ENCODE peak calls at places on chromosomes 4 and X, in four cellular contexts. One of them, this sample, is unnamed.

GRCh38 chrX:51440365-51440764 is 56.0 kb downstream of the NUDT11 start:
- DNase-seq in NCI-H2081: no peak
- DNase-seq in EL: no peak
- DNase-seq in GM03348: no peak
- DNase-seq in this sample: no peak

GRCh38 chrX:12554206-12554605 is 237.0 kb upstream of the PRPS2 start:
- DNase-seq in NCI-H2081: no peak
- DNase-seq in EL: no peak
- DNase-seq in GM03348: no peak
- DNase-seq in this sample: no peak

GRCh38 chr4:40170588-40170987 is 26.2 kb upstream of the RHOH start:
- DNase-seq in NCI-H2081: no peak
- DNase-seq in EL: no peak
- DNase-seq in GM03348: no peak
- DNase-seq in this sample: no peak

GRCh38 chrX:41621236-41621651 is 67.5 kb upstream of the GPR34 start:
- DNase-seq in NCI-H2081: no peak
- DNase-seq in EL: peak
- DNase-seq in GM03348: no peak
- DNase-seq in this sample: no peak

GRCh38 chrX:30308263-30309138 is 689 bp downstream of the NR0B1 start:
- DNase-seq in NCI-H2081: peak
- DNase-seq in EL: no peak
- DNase-seq in GM03348: peak
- DNase-seq in this sample: no peak

GRCh38 chr4:165458451-165458850 is 79.6 kb downstream of the CPE start:
- DNase-seq in NCI-H2081: no peak
- DNase-seq in EL: no peak
- DNase-seq in GM03348: no peak
- DNase-seq in this sample: no peak

GRCh38 chrX:84907324-84907946 is 96.2 kb upstream of the APOOL start:
- DNase-seq in NCI-H2081: peak
- DNase-seq in EL: peak
- DNase-seq in GM03348: peak
- DNase-seq in this sample: no peak

GRCh38 chr4:88015659-88016295 is 8.3 kb downstream of the PKD2 start:
- DNase-seq in NCI-H2081: no peak
- DNase-seq in EL: no peak
- DNase-seq in GM03348: no peak
- DNase-seq in this sample: no peak